ENCODE peak calls at places on chromosomes 12 and 14, in five cellular contexts. J, Q, A, V and Y are unnamed samples.

GRCh38 chr12:10590976-10591375 is 22.4 kb downstream of the MAGOHB start:
- DNase-seq in J (no peak), Q (no peak), A (no peak), V (no peak), Y (no peak)

GRCh38 chr12:8033153-8034044 is 883 bp downstream of the FOXJ2 start:
- DNase-seq in J (peak), Q (peak), A (peak), V (peak), Y (peak)

GRCh38 chr12:47813491-47814196 is 6.1 kb downstream of the HDAC7 start:
- DNase-seq in J (peak), Q (no peak), A (peak), V (peak), Y (no peak)

GRCh38 chr14:81471062-81471461 is 62.6 kb downstream of the SEL1L start:
- DNase-seq in J (no peak), Q (no peak), A (no peak), V (no peak), Y (no peak)

GRCh38 chr14:69606258-69606657 is 5.1 kb upstream of the SUSD6 start:
- DNase-seq in J (no peak), Q (no peak), A (no peak), V (no peak), Y (no peak)

GRCh38 chr12:18108611-18109010 is 18.6 kb upstream of the RERGL start:
- DNase-seq in J (no peak), Q (no peak), A (no peak), V (no peak), Y (no peak)

GRCh38 chr14:92973265-92973797 is 50.4 kb downstream of the CHGA start:
- DNase-seq in J (no peak), Q (peak), A (peak), V (peak), Y (peak)

GRCh38 chr12:31041033-31041564 is 32.6 kb upstream of the DDX11 start:
- DNase-seq in J (no peak), Q (peak), A (no peak), V (no peak), Y (no peak)

GRCh38 chr12:1878695-1879094 is 39.8 kb downstream of the CACNA2D4 start:
- DNase-seq in J (no peak), Q (no peak), A (no peak), V (no peak), Y (no peak)

GRCh38 chr12:132711169-132711843 is 664 bp downstream of the PGAM5 start:
- DNase-seq in J (peak), Q (no peak), A (peak), V (peak), Y (no peak)

GRCh38 chr12:93000026-93000425 is 70.9 kb upstream of the EEA1 start:
- DNase-seq in J (no peak), Q (no peak), A (no peak), V (no peak), Y (no peak)

GRCh38 chr12:67710582-67710981 is 62.0 kb downstream of the DYRK2 start:
- DNase-seq in J (no peak), Q (no peak), A (no peak), V (no peak), Y (no peak)

GRCh38 chr12:120702629-120703028 is 7.6 kb upstream of the UNC119B start:
- DNase-seq in J (no peak), Q (no peak), A (no peak), V (no peak), Y (no peak)

GRCh38 chr12:5619628-5620027 is 187.7 kb downstream of the NTF3 start:
- DNase-seq in J (no peak), Q (no peak), A (no peak), V (no peak), Y (peak)

GRCh38 chr14:60736494-60736893 is 1.9 kb downstream of the MNAT1 start:
- DNase-seq in J (peak), Q (no peak), A (peak), V (no peak), Y (no peak)

GRCh38 chr12:105064564-105065222 is 19.6 kb downstream of the ALDH1L2 start:
- DNase-seq in J (no peak), Q (no peak), A (peak), V (no peak), Y (no peak)

GRCh38 chr12:131132118-131132892 is 178.6 kb downstream of the ADGRD1 start:
- DNase-seq in J (peak), Q (peak), A (peak), V (peak), Y (peak)

GRCh38 chr12:82694970-82695369 is 8.3 kb downstream of the TMTC2 start:
- DNase-seq in J (no peak), Q (no peak), A (no peak), V (no peak), Y (no peak)

GRCh38 chr12:71014180-71014785 is 93.7 kb upstream of the PTPRR start:
- DNase-seq in J (peak), Q (no peak), A (peak), V (no peak), Y (no peak)

GRCh38 chr14:59343585-59343984 is 121.6 kb downstream of the GPR135 start:
- DNase-seq in J (peak), Q (peak), A (peak), V (no peak), Y (no peak)

GRCh38 chr14:96281486-96281885 is 25.5 kb downstream of the BDKRB1 start:
- DNase-seq in J (no peak), Q (no peak), A (no peak), V (no peak), Y (no peak)

GRCh38 chr12:67377021-67377420 is 107.9 kb downstream of the CAND1 start:
- DNase-seq in J (no peak), Q (no peak), A (no peak), V (no peak), Y (no peak)

GRCh38 chr12:68031881-68032739 is 42.9 kb downstream of the IFNG-AS1 start:
- DNase-seq in J (peak), Q (no peak), A (no peak), V (no peak), Y (no peak)